ENCODE peak calls at places on chromosomes 6 and 20, in seven cellular contexts. One of them, this sample, is unnamed.

GRCh38 chr20:60066438-60066823 is 108.2 kb downstream of the CDH26 start:
- DNase-seq in endothelial cell: no peak
- DNase-seq in cardiac fibroblast: no peak
- DNase-seq in epithelial cell of esophagus: no peak
- DNase-seq in pancreas: no peak
- DNase-seq in astrocyte of the spinal cord: no peak
- DNase-seq in suprapubic skin: no peak
- DNase-seq in this sample: no peak

GRCh38 chr20:59122377-59122932 is 41.2 kb upstream of the ZNF831 start:
- DNase-seq in endothelial cell: no peak
- DNase-seq in cardiac fibroblast: no peak
- DNase-seq in epithelial cell of esophagus: no peak
- DNase-seq in pancreas: no peak
- DNase-seq in astrocyte of the spinal cord: no peak
- DNase-seq in suprapubic skin: no peak
- DNase-seq in this sample: no peak

GRCh38 chr6:157834549-157834948 is 11.5 kb downstream of the SNX9 start:
- DNase-seq in endothelial cell: no peak
- DNase-seq in cardiac fibroblast: no peak
- DNase-seq in epithelial cell of esophagus: no peak
- DNase-seq in pancreas: no peak
- DNase-seq in astrocyte of the spinal cord: no peak
- DNase-seq in suprapubic skin: no peak
- DNase-seq in this sample: no peak

GRCh38 chr6:143678980-143679379 is 1.2 kb downstream of the PHACTR2 start:
- DNase-seq in endothelial cell: no peak
- DNase-seq in cardiac fibroblast: no peak
- DNase-seq in epithelial cell of esophagus: no peak
- DNase-seq in pancreas: no peak
- DNase-seq in astrocyte of the spinal cord: no peak
- DNase-seq in suprapubic skin: no peak
- DNase-seq in this sample: no peak

GRCh38 chr20:3172933-3173581 is at the start of gene LZTS3:
- DNase-seq in endothelial cell: peak
- DNase-seq in cardiac fibroblast: peak
- DNase-seq in epithelial cell of esophagus: peak
- DNase-seq in pancreas: peak
- DNase-seq in astrocyte of the spinal cord: peak
- DNase-seq in suprapubic skin: peak
- DNase-seq in this sample: peak

GRCh38 chr6:125807293-125807692 is 16.5 kb downstream of the NCOA7 start:
- DNase-seq in endothelial cell: no peak
- DNase-seq in cardiac fibroblast: no peak
- DNase-seq in epithelial cell of esophagus: no peak
- DNase-seq in pancreas: no peak
- DNase-seq in astrocyte of the spinal cord: no peak
- DNase-seq in suprapubic skin: no peak
- DNase-seq in this sample: no peak

GRCh38 chr6:131063028-131063763 is at the start of gene EPB41L2:
- DNase-seq in endothelial cell: peak
- DNase-seq in cardiac fibroblast: peak
- DNase-seq in epithelial cell of esophagus: peak
- DNase-seq in pancreas: peak
- DNase-seq in astrocyte of the spinal cord: peak
- DNase-seq in suprapubic skin: peak
- DNase-seq in this sample: peak

GRCh38 chr20:38342196-38342595 is 4.1 kb upstream of the LBP start:
- DNase-seq in endothelial cell: no peak
- DNase-seq in cardiac fibroblast: no peak
- DNase-seq in epithelial cell of esophagus: no peak
- DNase-seq in pancreas: no peak
- DNase-seq in astrocyte of the spinal cord: no peak
- DNase-seq in suprapubic skin: no peak
- DNase-seq in this sample: no peak

GRCh38 chr6:136201735-136202134 is 48.4 kb downstream of the MTFR2 start:
- DNase-seq in endothelial cell: no peak
- DNase-seq in cardiac fibroblast: no peak
- DNase-seq in epithelial cell of esophagus: peak
- DNase-seq in pancreas: no peak
- DNase-seq in astrocyte of the spinal cord: peak
- DNase-seq in suprapubic skin: no peak
- DNase-seq in this sample: no peak

GRCh38 chr20:20293986-20294385 is 73.9 kb upstream of the INSM1 start:
- DNase-seq in endothelial cell: no peak
- DNase-seq in cardiac fibroblast: no peak
- DNase-seq in epithelial cell of esophagus: no peak
- DNase-seq in pancreas: no peak
- DNase-seq in astrocyte of the spinal cord: no peak
- DNase-seq in suprapubic skin: no peak
- DNase-seq in this sample: no peak

GRCh38 chr6:36280467-36280866 is 10.6 kb downstream of the PNPLA1 start:
- DNase-seq in endothelial cell: no peak
- DNase-seq in cardiac fibroblast: no peak
- DNase-seq in epithelial cell of esophagus: no peak
- DNase-seq in pancreas: no peak
- DNase-seq in astrocyte of the spinal cord: no peak
- DNase-seq in suprapubic skin: no peak
- DNase-seq in this sample: no peak

GRCh38 chr6:160998217-160998616 is 6.6 kb downstream of the MAP3K4 start:
- DNase-seq in endothelial cell: no peak
- DNase-seq in cardiac fibroblast: no peak
- DNase-seq in epithelial cell of esophagus: no peak
- DNase-seq in pancreas: no peak
- DNase-seq in astrocyte of the spinal cord: no peak
- DNase-seq in suprapubic skin: no peak
- DNase-seq in this sample: no peak

GRCh38 chr20:64150756-64151633 is 13.3 kb upstream of the MYT1 start:
- DNase-seq in endothelial cell: no peak
- DNase-seq in cardiac fibroblast: no peak
- DNase-seq in epithelial cell of esophagus: no peak
- DNase-seq in pancreas: no peak
- DNase-seq in astrocyte of the spinal cord: no peak
- DNase-seq in suprapubic skin: peak
- DNase-seq in this sample: no peak

GRCh38 chr6:36524871-36525270 is 22.4 kb downstream of the STK38 start:
- DNase-seq in endothelial cell: no peak
- DNase-seq in cardiac fibroblast: no peak
- DNase-seq in epithelial cell of esophagus: peak
- DNase-seq in pancreas: no peak
- DNase-seq in astrocyte of the spinal cord: no peak
- DNase-seq in suprapubic skin: no peak
- DNase-seq in this sample: no peak

GRCh38 chr20:10998476-10998875 is 324.7 kb upstream of the JAG1 start:
- DNase-seq in endothelial cell: no peak
- DNase-seq in cardiac fibroblast: no peak
- DNase-seq in epithelial cell of esophagus: no peak
- DNase-seq in pancreas: no peak
- DNase-seq in astrocyte of the spinal cord: no peak
- DNase-seq in suprapubic skin: no peak
- DNase-seq in this sample: no peak

GRCh38 chr6:88983532-88983931 is 20.1 kb upstream of the RNGTT start:
- DNase-seq in endothelial cell: peak
- DNase-seq in cardiac fibroblast: peak
- DNase-seq in epithelial cell of esophagus: peak
- DNase-seq in pancreas: no peak
- DNase-seq in astrocyte of the spinal cord: peak
- DNase-seq in suprapubic skin: no peak
- DNase-seq in this sample: no peak

GRCh38 chr6:140441256-140441655 is 1066.8 kb upstream of the CITED2 start:
- DNase-seq in endothelial cell: peak
- DNase-seq in cardiac fibroblast: peak
- DNase-seq in epithelial cell of esophagus: peak
- DNase-seq in pancreas: peak
- DNase-seq in astrocyte of the spinal cord: peak
- DNase-seq in suprapubic skin: no peak
- DNase-seq in this sample: no peak
- TF ChIP-seq CTCF in endothelial cell: no peak
- TF ChIP-seq CTCF in cardiac fibroblast: peak
- TF ChIP-seq CTCF in epithelial cell of esophagus: peak
- TF ChIP-seq CTCF in pancreas: no peak
- TF ChIP-seq CTCF in astrocyte of the spinal cord: peak
- TF ChIP-seq CTCF in suprapubic skin: no peak
- TF ChIP-seq CTCF in this sample: peak

GRCh38 chr6:42142118-42142835 is at the start of gene C6orf132:
- DNase-seq in endothelial cell: peak
- DNase-seq in cardiac fibroblast: no peak
- DNase-seq in epithelial cell of esophagus: peak
- DNase-seq in pancreas: peak
- DNase-seq in astrocyte of the spinal cord: peak
- DNase-seq in suprapubic skin: peak
- DNase-seq in this sample: no peak
- TF ChIP-seq CTCF in endothelial cell: no peak
- TF ChIP-seq CTCF in cardiac fibroblast: no peak
- TF ChIP-seq CTCF in epithelial cell of esophagus: no peak
- TF ChIP-seq CTCF in pancreas: no peak
- TF ChIP-seq CTCF in astrocyte of the spinal cord: no peak
- TF ChIP-seq CTCF in suprapubic skin: no peak
- TF ChIP-seq CTCF in this sample: no peak

GRCh38 chr6:82780334-82780733 is 285.3 kb downstream of the UBE3D start:
- DNase-seq in endothelial cell: no peak
- DNase-seq in cardiac fibroblast: no peak
- DNase-seq in epithelial cell of esophagus: no peak
- DNase-seq in pancreas: no peak
- DNase-seq in astrocyte of the spinal cord: no peak
- DNase-seq in suprapubic skin: no peak
- DNase-seq in this sample: no peak

GRCh38 chr6:82786251-82786650 is 279.4 kb downstream of the UBE3D start:
- DNase-seq in endothelial cell: no peak
- DNase-seq in cardiac fibroblast: no peak
- DNase-seq in epithelial cell of esophagus: no peak
- DNase-seq in pancreas: no peak
- DNase-seq in astrocyte of the spinal cord: no peak
- DNase-seq in suprapubic skin: no peak
- DNase-seq in this sample: no peak

GRCh38 chr6:82781805-82782204 is 283.8 kb downstream of the UBE3D start:
- DNase-seq in endothelial cell: no peak
- DNase-seq in cardiac fibroblast: no peak
- DNase-seq in epithelial cell of esophagus: no peak
- DNase-seq in pancreas: no peak
- DNase-seq in astrocyte of the spinal cord: no peak
- DNase-seq in suprapubic skin: no peak
- DNase-seq in this sample: no peak

GRCh38 chr6:82785206-82785605 is 280.4 kb downstream of the UBE3D start:
- DNase-seq in endothelial cell: no peak
- DNase-seq in cardiac fibroblast: no peak
- DNase-seq in epithelial cell of esophagus: no peak
- DNase-seq in pancreas: no peak
- DNase-seq in astrocyte of the spinal cord: peak
- DNase-seq in suprapubic skin: no peak
- DNase-seq in this sample: no peak

GRCh38 chr6:82783587-82784253 is 281.9 kb downstream of the UBE3D start:
- DNase-seq in endothelial cell: no peak
- DNase-seq in cardiac fibroblast: no peak
- DNase-seq in epithelial cell of esophagus: no peak
- DNase-seq in pancreas: no peak
- DNase-seq in astrocyte of the spinal cord: no peak
- DNase-seq in suprapubic skin: no peak
- DNase-seq in this sample: no peak
- TF ChIP-seq CTCF in endothelial cell: peak
- TF ChIP-seq CTCF in cardiac fibroblast: no peak
- TF ChIP-seq CTCF in epithelial cell of esophagus: peak
- TF ChIP-seq CTCF in pancreas: no peak
- TF ChIP-seq CTCF in astrocyte of the spinal cord: peak
- TF ChIP-seq CTCF in suprapubic skin: no peak
- TF ChIP-seq CTCF in this sample: no peak

DNA sequence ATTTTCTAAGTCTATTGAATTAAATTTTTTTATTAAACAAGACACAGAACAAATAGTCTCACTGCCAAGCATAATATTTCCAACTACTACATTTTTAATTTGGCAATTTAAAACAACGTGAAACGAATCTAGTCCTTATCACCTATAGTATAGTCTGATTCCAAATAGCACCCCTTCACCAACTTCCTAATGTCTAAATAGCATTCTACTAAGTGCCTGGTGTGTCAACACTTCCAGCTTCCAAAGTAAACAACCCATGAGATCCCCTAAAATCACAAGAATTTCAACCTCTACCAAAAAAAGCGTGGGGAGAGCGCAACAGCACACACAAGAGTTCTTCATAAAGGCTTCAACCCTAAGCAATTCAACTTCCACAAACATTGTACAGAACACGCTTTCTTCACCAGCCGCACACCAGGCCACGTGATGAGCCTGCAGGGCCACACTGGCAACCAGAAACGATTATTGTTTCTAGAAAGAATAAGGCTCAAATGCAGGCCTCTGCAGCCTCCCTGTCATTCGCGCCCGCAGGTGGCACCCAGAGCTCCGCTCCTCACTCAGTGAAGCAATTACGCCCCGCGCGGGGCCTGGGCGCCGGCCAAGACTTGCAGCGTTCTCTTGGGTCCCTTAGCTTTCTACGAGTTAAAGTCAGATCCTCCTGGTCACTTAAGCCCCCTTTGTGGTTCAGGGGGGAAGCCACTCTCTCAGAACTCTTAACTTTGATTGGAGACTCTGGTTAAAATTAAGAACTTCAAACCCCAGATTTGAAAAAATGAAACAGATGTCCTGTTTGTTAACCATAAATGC is 18.4 kb downstream of the SIM1 start:
- DNase-seq in endothelial cell: no peak
- DNase-seq in cardiac fibroblast: no peak
- DNase-seq in epithelial cell of esophagus: no peak
- DNase-seq in pancreas: no peak
- DNase-seq in astrocyte of the spinal cord: no peak
- DNase-seq in suprapubic skin: no peak
- DNase-seq in this sample: no peak
- TF ChIP-seq CTCF in endothelial cell: no peak
- TF ChIP-seq CTCF in cardiac fibroblast: no peak
- TF ChIP-seq CTCF in epithelial cell of esophagus: no peak
- TF ChIP-seq CTCF in pancreas: no peak
- TF ChIP-seq CTCF in astrocyte of the spinal cord: no peak
- TF ChIP-seq CTCF in suprapubic skin: no peak
- TF ChIP-seq CTCF in this sample: no peak

DNA sequence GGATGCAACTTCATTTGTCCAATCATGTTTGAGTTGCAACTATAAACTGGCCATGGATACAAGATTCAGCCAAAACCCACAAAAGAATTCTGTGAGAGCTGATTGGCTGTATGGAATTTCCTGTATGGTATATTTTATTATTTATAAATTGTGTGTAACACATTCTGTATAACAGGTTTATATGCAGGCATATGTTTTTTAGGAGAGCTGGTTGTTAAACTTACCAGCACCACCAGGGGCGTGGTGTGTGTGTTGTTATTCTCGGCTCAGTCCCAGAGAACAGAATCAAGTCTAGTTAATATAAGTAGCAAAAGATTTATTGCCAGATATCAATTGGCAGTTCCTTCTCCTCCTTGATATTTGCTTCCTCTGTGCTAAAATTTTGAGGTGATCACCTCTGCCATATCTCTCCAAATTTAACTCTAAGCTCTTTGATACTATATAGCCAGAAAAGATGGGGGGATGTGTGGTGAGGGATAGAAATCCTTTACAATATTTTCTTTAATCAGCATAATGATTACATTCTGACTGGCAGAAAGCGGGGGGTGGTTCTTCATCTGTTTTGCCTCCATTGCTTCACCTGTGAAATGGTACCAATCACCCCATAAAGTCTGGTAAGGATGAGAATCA is 22.9 kb downstream of the CNBD2 start:
- DNase-seq in endothelial cell: peak
- DNase-seq in cardiac fibroblast: peak
- DNase-seq in epithelial cell of esophagus: peak
- DNase-seq in pancreas: no peak
- DNase-seq in astrocyte of the spinal cord: peak
- DNase-seq in suprapubic skin: no peak
- DNase-seq in this sample: no peak
- TF ChIP-seq CTCF in endothelial cell: peak
- TF ChIP-seq CTCF in cardiac fibroblast: peak
- TF ChIP-seq CTCF in epithelial cell of esophagus: peak
- TF ChIP-seq CTCF in pancreas: no peak
- TF ChIP-seq CTCF in astrocyte of the spinal cord: peak
- TF ChIP-seq CTCF in suprapubic skin: peak
- TF ChIP-seq CTCF in this sample: peak

This sample was measured in GM10248.